ENCODE peak calls at places on chromosome 11, in seven cellular contexts. One of them, this sample, is unnamed.

GRCh38 chr11:105923814-105924213 is 98.2 kb downstream of the MSANTD4 start:
- DNase-seq in neural progenitor cell: no peak
- DNase-seq in MM.1S: no peak
- DNase-seq in hepatocyte: no peak
- DNase-seq in GM23338: no peak
- DNase-seq in HCT116: no peak
- DNase-seq in PC-3: peak; percentile 80
- DNase-seq in this sample: peak; percentile 62

GRCh38 chr11:71998649-71999310 is at the start of gene IL18BP:
- DNase-seq in GM23338: no peak
- DNase-seq in HCT116: no peak
- DNase-seq in hepatocyte: no peak
- DNase-seq in neural progenitor cell: no peak
- DNase-seq in MM.1S: no peak
- DNase-seq in PC-3: no peak
- DNase-seq in this sample: no peak

GRCh38 chr11:38612701-38613100 is 2014.7 kb upstream of the RAG2 start:
- DNase-seq in GM23338: no peak
- DNase-seq in neural progenitor cell: no peak
- DNase-seq in PC-3: no peak
- DNase-seq in HCT116: no peak
- DNase-seq in MM.1S: no peak
- DNase-seq in hepatocyte: no peak
- DNase-seq in this sample: no peak

GRCh38 chr11:14789879-14790484 is 102.0 kb downstream of the CYP2R1 start:
- DNase-seq in hepatocyte: no peak
- DNase-seq in PC-3: peak; percentile 36
- DNase-seq in GM23338: no peak
- DNase-seq in MM.1S: peak; percentile 25
- DNase-seq in HCT116: no peak
- DNase-seq in neural progenitor cell: no peak
- DNase-seq in this sample: peak; percentile 40

GRCh38 chr11:8477680-8478079 is 116.3 kb downstream of the STK33 start:
- DNase-seq in HCT116: no peak
- DNase-seq in hepatocyte: no peak
- DNase-seq in GM23338: no peak
- DNase-seq in PC-3: no peak
- DNase-seq in MM.1S: peak; percentile 30
- DNase-seq in neural progenitor cell: no peak
- DNase-seq in this sample: no peak

GRCh38 chr11:75562836-75563484 is 907 bp downstream of the SERPINH1 start:
- DNase-seq in GM23338: peak; percentile 98
- DNase-seq in PC-3: peak; percentile 49
- DNase-seq in HCT116: no peak
- DNase-seq in MM.1S: no peak
- DNase-seq in hepatocyte: peak; percentile 80
- DNase-seq in neural progenitor cell: peak; percentile 95
- DNase-seq in this sample: peak; percentile 83

GRCh38 chr11:76602431-76602861 is 68.1 kb downstream of the LRRC32 start:
- DNase-seq in GM23338: no peak
- DNase-seq in neural progenitor cell: no peak
- DNase-seq in PC-3: no peak
- DNase-seq in HCT116: no peak
- DNase-seq in MM.1S: no peak
- DNase-seq in hepatocyte: peak; percentile 59
- DNase-seq in this sample: peak; percentile 59

GRCh38 chr11:1761857-1762536 is 1.7 kb downstream of the CTSD start:
- DNase-seq in hepatocyte: no peak
- DNase-seq in HCT116: no peak
- DNase-seq in GM23338: no peak
- DNase-seq in MM.1S: no peak
- DNase-seq in PC-3: no peak
- DNase-seq in neural progenitor cell: no peak
- DNase-seq in this sample: peak; percentile 42

GRCh38 chr11:125457814-125458343 is 38.2 kb downstream of the FEZ1 start:
- DNase-seq in neural progenitor cell: no peak
- DNase-seq in PC-3: no peak
- DNase-seq in MM.1S: no peak
- DNase-seq in GM23338: peak; percentile 16
- DNase-seq in HCT116: no peak
- DNase-seq in hepatocyte: peak; percentile 61
- DNase-seq in this sample: peak; percentile 91

GRCh38 chr11:30328676-30329075 is 5.8 kb downstream of the ARL14EP start:
- DNase-seq in MM.1S: no peak
- DNase-seq in neural progenitor cell: no peak
- DNase-seq in hepatocyte: no peak
- DNase-seq in HCT116: no peak
- DNase-seq in GM23338: no peak
- DNase-seq in PC-3: no peak
- DNase-seq in this sample: peak; percentile 64

GRCh38 chr11:46305295-46305694 is 27.8 kb downstream of the CREB3L1 start:
- DNase-seq in MM.1S: no peak
- DNase-seq in PC-3: no peak
- DNase-seq in neural progenitor cell: no peak
- DNase-seq in hepatocyte: no peak
- DNase-seq in GM23338: no peak
- DNase-seq in HCT116: no peak
- DNase-seq in this sample: peak; percentile 61

GRCh38 chr11:117946196-117946841 is 17.1 kb upstream of the TMPRSS13 start:
- DNase-seq in GM23338: no peak
- DNase-seq in HCT116: no peak
- DNase-seq in PC-3: no peak
- DNase-seq in hepatocyte: no peak
- DNase-seq in MM.1S: no peak
- DNase-seq in neural progenitor cell: no peak
- DNase-seq in this sample: no peak

GRCh38 chr11:8252946-8253345 is 10.7 kb downstream of the LMO1 start:
- DNase-seq in neural progenitor cell: no peak
- DNase-seq in MM.1S: no peak
- DNase-seq in GM23338: no peak
- DNase-seq in HCT116: no peak
- DNase-seq in PC-3: no peak
- DNase-seq in hepatocyte: no peak
- DNase-seq in this sample: no peak

GRCh38 chr11:131889760-131890620 is 519.6 kb downstream of the NTM start:
- DNase-seq in GM23338: peak; percentile 73
- DNase-seq in neural progenitor cell: peak; percentile 46
- DNase-seq in hepatocyte: no peak
- DNase-seq in MM.1S: no peak
- DNase-seq in PC-3: no peak
- DNase-seq in HCT116: no peak
- DNase-seq in this sample: peak; percentile 19

GRCh38 chr11:127789887-127790286 is 789.3 kb upstream of the KIRREL3 start:
- DNase-seq in HCT116: no peak
- DNase-seq in hepatocyte: peak; percentile 25
- DNase-seq in PC-3: peak; percentile 33
- DNase-seq in GM23338: peak; percentile 77
- DNase-seq in MM.1S: peak; percentile 44
- DNase-seq in neural progenitor cell: peak; percentile 54
- DNase-seq in this sample: peak; percentile 6

GRCh38 chr11:3946445-3947017 is 91.1 kb downstream of the STIM1 start:
- DNase-seq in GM23338: no peak
- DNase-seq in PC-3: no peak
- DNase-seq in HCT116: no peak
- DNase-seq in neural progenitor cell: no peak
- DNase-seq in hepatocyte: no peak
- DNase-seq in MM.1S: no peak
- DNase-seq in this sample: no peak

GRCh38 chr11:74634537-74634936 is 42.2 kb downstream of the POLD3 start:
- DNase-seq in PC-3: peak; percentile 81
- DNase-seq in MM.1S: no peak
- DNase-seq in HCT116: peak; percentile 71
- DNase-seq in GM23338: peak; percentile 4
- DNase-seq in hepatocyte: peak; percentile 38
- DNase-seq in neural progenitor cell: no peak
- DNase-seq in this sample: peak; percentile 58

GRCh38 chr11:69808708-69809107 is 10.5 kb downstream of the FGF3 start:
- DNase-seq in HCT116: no peak
- DNase-seq in MM.1S: no peak
- DNase-seq in PC-3: no peak
- DNase-seq in GM23338: peak; percentile 28
- DNase-seq in neural progenitor cell: peak; percentile 65
- DNase-seq in hepatocyte: no peak
- DNase-seq in this sample: no peak

GRCh38 chr11:76579752-76580151 is 90.8 kb downstream of the LRRC32 start:
- DNase-seq in GM23338: no peak
- DNase-seq in hepatocyte: no peak
- DNase-seq in MM.1S: no peak
- DNase-seq in PC-3: no peak
- DNase-seq in HCT116: no peak
- DNase-seq in neural progenitor cell: no peak
- DNase-seq in this sample: no peak

GRCh38 chr11:12103411-12104225 is 6.8 kb upstream of the MICAL2 start:
- DNase-seq in HCT116: no peak
- DNase-seq in MM.1S: no peak
- DNase-seq in GM23338: no peak
- DNase-seq in neural progenitor cell: no peak
- DNase-seq in PC-3: no peak
- DNase-seq in hepatocyte: no peak
- DNase-seq in this sample: no peak

GRCh38 chr11:116731097-116731761 is 41.6 kb downstream of the BUD13 start:
- DNase-seq in PC-3: peak; percentile 13
- DNase-seq in hepatocyte: peak; percentile 31
- DNase-seq in GM23338: peak; percentile 85
- DNase-seq in neural progenitor cell: peak; percentile 88
- DNase-seq in HCT116: no peak
- DNase-seq in MM.1S: no peak
- DNase-seq in this sample: peak; percentile 35

GRCh38 chr11:27863637-27864036 is 163.4 kb upstream of the BDNF start:
- DNase-seq in MM.1S: no peak
- DNase-seq in HCT116: no peak
- DNase-seq in neural progenitor cell: peak; percentile 3
- DNase-seq in PC-3: no peak
- DNase-seq in hepatocyte: no peak
- DNase-seq in GM23338: peak; percentile 19
- DNase-seq in this sample: no peak

GRCh38 chr11:119370486-119371046 is 10.9 kb downstream of the USP2 start:
- DNase-seq in GM23338: no peak
- DNase-seq in MM.1S: peak; percentile 64
- DNase-seq in HCT116: no peak
- DNase-seq in neural progenitor cell: no peak
- DNase-seq in PC-3: no peak
- DNase-seq in hepatocyte: peak; percentile 51
- DNase-seq in this sample: peak; percentile 40

GRCh38 chr11:73797457-73797856 is 9.8 kb downstream of the MRPL48 start:
- DNase-seq in HCT116: no peak
- DNase-seq in GM23338: no peak
- DNase-seq in PC-3: no peak
- DNase-seq in hepatocyte: no peak
- DNase-seq in MM.1S: no peak
- DNase-seq in neural progenitor cell: no peak
- DNase-seq in this sample: no peak

GRCh38 chr11:34358258-34358665 is 452 bp upstream of the ABTB2 start:
- DNase-seq in HCT116: peak; percentile 65
- DNase-seq in MM.1S: no peak
- DNase-seq in PC-3: peak; percentile 79
- DNase-seq in neural progenitor cell: peak; percentile 83
- DNase-seq in GM23338: peak; percentile 75
- DNase-seq in hepatocyte: peak; percentile 75
- DNase-seq in this sample: peak; percentile 63

DNA sequence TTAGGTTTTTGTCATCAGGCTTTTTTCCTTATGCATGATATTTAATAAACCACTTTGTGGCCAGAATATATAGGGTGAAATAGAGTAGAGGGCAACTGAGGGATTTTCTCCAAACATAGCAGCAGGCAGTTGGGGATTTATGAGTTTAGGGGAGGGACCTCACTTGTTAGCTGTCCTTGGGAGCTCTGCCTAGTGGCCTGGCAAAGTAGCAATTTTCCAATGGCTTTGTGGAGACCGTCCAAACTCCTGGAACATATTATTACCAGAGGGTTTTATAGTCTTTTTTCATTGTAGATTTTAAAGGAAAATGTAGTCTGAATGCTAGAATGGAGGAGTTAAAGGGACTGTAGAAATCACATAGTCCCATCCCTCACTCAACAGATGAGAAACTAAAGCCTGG is 32.2 kb downstream of the AMOTL1 start:
- DNase-seq in HCT116: no peak
- DNase-seq in GM23338: no peak
- DNase-seq in MM.1S: no peak
- DNase-seq in neural progenitor cell: no peak
- DNase-seq in hepatocyte: peak; percentile 52
- DNase-seq in PC-3: no peak
- DNase-seq in this sample: peak; percentile 62
- TF ChIP-seq EZH2phosphoT487 in HCT116: no peak
- TF ChIP-seq EZH2phosphoT487 in GM23338: no peak
- TF ChIP-seq EZH2phosphoT487 in MM.1S: no peak
- TF ChIP-seq EZH2phosphoT487 in neural progenitor cell: no peak
- TF ChIP-seq EZH2phosphoT487 in hepatocyte: no peak
- TF ChIP-seq EZH2phosphoT487 in PC-3: no peak
- TF ChIP-seq EZH2phosphoT487 in this sample: no peak

DNA sequence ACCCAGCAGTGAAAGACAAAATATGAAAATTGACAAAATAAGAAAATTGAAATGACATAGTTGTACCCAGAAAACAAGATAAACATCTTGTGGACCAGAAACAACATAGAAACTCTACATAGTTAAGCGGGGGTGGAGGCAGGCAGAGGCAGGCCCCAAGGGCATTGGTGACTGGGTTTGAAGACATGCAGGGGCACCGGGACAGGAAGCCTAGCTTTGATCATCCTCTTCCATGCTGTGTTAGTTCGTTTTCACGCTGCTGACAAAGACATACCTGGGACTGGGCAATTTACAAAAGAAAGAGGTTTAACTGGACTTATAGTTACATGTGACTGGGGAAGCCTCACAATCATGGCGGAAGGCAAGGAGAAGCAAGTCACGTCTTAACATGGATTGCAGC is 33.5 kb upstream of the CRTAM start:
- DNase-seq in PC-3: peak; percentile 57
- DNase-seq in neural progenitor cell: no peak
- DNase-seq in HCT116: no peak
- DNase-seq in GM23338: no peak
- DNase-seq in MM.1S: no peak
- DNase-seq in hepatocyte: no peak
- DNase-seq in this sample: peak; percentile 57
- H3K4me2 ChIP-seq in PC-3: peak overlapping the region; percentile 65
- H3K4me2 ChIP-seq in neural progenitor cell: no peak overlapping the region
- H3K4me2 ChIP-seq in HCT116: no peak overlapping the region
- H3K4me2 ChIP-seq in GM23338: no peak overlapping the region
- H3K4me2 ChIP-seq in MM.1S: no peak overlapping the region
- H3K4me2 ChIP-seq in hepatocyte: no peak overlapping the region
- H3K4me2 ChIP-seq in this sample: no peak overlapping the region

GRCh38 chr11:31825453-31826391 is 14.6 kb upstream of the PAX6 start:
- DNase-seq in HCT116: no peak
- DNase-seq in PC-3: no peak
- DNase-seq in hepatocyte: no peak
- DNase-seq in MM.1S: no peak
- DNase-seq in neural progenitor cell: peak; percentile 56
- DNase-seq in GM23338: peak; percentile 60
- DNase-seq in this sample: no peak
- TF ChIP-seq EZH2 in HCT116: no peak
- TF ChIP-seq EZH2 in PC-3: no peak
- TF ChIP-seq EZH2 in hepatocyte: peak; percentile 100
- TF ChIP-seq EZH2 in MM.1S: no peak
- TF ChIP-seq EZH2 in neural progenitor cell: peak; percentile 98
- TF ChIP-seq EZH2 in GM23338: peak; percentile 86
- TF ChIP-seq EZH2 in this sample: peak; percentile 83

DNA sequence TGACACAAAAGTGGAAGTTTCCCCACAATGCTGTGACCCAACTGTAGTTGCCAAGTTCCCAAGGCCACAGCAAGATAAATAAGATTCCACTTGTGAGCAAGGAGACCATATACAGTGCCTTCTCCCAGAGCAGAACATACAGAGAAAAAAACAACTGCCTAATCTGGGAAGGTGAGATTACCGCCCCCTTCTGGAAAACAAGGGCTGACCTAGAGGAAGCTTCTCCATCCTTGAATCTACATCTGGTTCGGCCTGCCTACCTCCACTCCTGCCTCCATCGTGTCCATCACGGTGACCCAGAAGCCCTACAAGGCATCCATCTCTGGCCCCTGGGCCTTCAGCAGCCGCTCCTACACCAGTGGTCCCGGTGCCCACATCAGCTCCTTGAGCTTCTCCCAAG is 6.1 kb upstream of the RNASEH2C start:
- DNase-seq in hepatocyte: no peak
- DNase-seq in HCT116: no peak
- DNase-seq in neural progenitor cell: no peak
- DNase-seq in PC-3: no peak
- DNase-seq in MM.1S: no peak
- DNase-seq in GM23338: peak; percentile 41
- DNase-seq in this sample: no peak
- TF ChIP-seq EZH2phosphoT487 in hepatocyte: no peak
- TF ChIP-seq EZH2phosphoT487 in HCT116: no peak
- TF ChIP-seq EZH2phosphoT487 in neural progenitor cell: no peak
- TF ChIP-seq EZH2phosphoT487 in PC-3: no peak
- TF ChIP-seq EZH2phosphoT487 in MM.1S: no peak
- TF ChIP-seq EZH2phosphoT487 in GM23338: no peak
- TF ChIP-seq EZH2phosphoT487 in this sample: no peak

This sample was measured in GM23248.